ENCODE peak calls at places on chromosomes 4 and X, in nine cellular contexts. S, D, N, E, X, A, Z, W and M are unnamed samples.

GRCh38 chr4:185395255-185395955 is at the start of gene LRP2BP:
- DNase-seq in A (no peak), X (no peak), W (no peak), D (no peak), Z (peak; percentile 59), N (no peak), E (no peak), S (no peak), M (no peak)

GRCh38 chr4:125322363-125322730 is 7.6 kb downstream of the FAT4 start:
- DNase-seq in A (no peak), Z (no peak), W (no peak), E (no peak), D (no peak), S (no peak), N (no peak), X (no peak), M (no peak)

GRCh38 chr4:91936301-91936700 is 367.5 kb upstream of the GRID2 start:
- DNase-seq in D (no peak), W (no peak), X (no peak), A (no peak), E (no peak), N (no peak), S (no peak), Z (no peak), M (no peak)

GRCh38 chr4:53193111-53193510 is 172.8 kb downstream of the SCFD2 start:
- DNase-seq in D (no peak), W (no peak), S (no peak), X (no peak), Z (no peak), A (no peak), N (no peak), E (no peak), M (no peak)

GRCh38 chrX:104696667-104697066 is 130.7 kb downstream of the IL1RAPL2 start:
- DNase-seq in S (no peak), X (no peak), Z (no peak), A (no peak), E (no peak), N (no peak), W (no peak), D (no peak), M (no peak)

GRCh38 chr4:26288308-26288982 is 32.4 kb upstream of the RBPJ start:
- DNase-seq in W (no peak), S (no peak), D (no peak), A (no peak), E (peak; percentile 35), N (no peak), X (no peak), Z (no peak), M (no peak)

GRCh38 chr4:56958111-56958517 is 19.3 kb downstream of the NOA1 start:
- DNase-seq in Z (no peak), D (peak; percentile 97), N (peak; percentile 77), A (peak; percentile 15), W (peak; percentile 64), E (peak; percentile 75), S (peak; percentile 68), X (no peak), M (peak; percentile 65)

GRCh38 chr4:7295917-7296660 is 103.8 kb downstream of the SORCS2 start:
- DNase-seq in A (peak; percentile 49), S (peak; percentile 24), X (peak; percentile 18), N (peak; percentile 52), Z (no peak), W (no peak), D (no peak), E (peak; percentile 24), M (peak; percentile 66)

GRCh38 chrX:10649286-10649685 is 28.9 kb upstream of the MID1 start:
- DNase-seq in D (no peak), X (no peak), Z (no peak), S (no peak), W (no peak), E (no peak), N (no peak), A (no peak), M (no peak)

GRCh38 chr4:144985536-144985935 is 112.5 kb downstream of the ANAPC10 start:
- DNase-seq in Z (no peak), N (no peak), X (no peak), D (no peak), S (no peak), W (no peak), E (no peak), A (no peak), M (no peak)

GRCh38 chr4:8274066-8274652 is 4.6 kb downstream of the HTRA3 start:
- DNase-seq in D (no peak), S (no peak), Z (no peak), E (no peak), N (no peak), X (no peak), A (no peak), W (peak; percentile 8), M (no peak)

GRCh38 chr4:17166954-17167353 is 268.5 kb upstream of the LDB2 start:
- DNase-seq in N (no peak), E (no peak), W (no peak), Z (no peak), S (no peak), X (no peak), A (no peak), D (no peak), M (no peak)

GRCh38 chrX:136047001-136047642 is 61.9 kb downstream of the SLC9A6 start:
- DNase-seq in N (no peak), E (no peak), A (no peak), W (no peak), D (no peak), S (no peak), Z (no peak), X (no peak), M (no peak)

GRCh38 chrX:77160301-77160700 is 286.9 kb upstream of the FGF16 start:
- DNase-seq in E (no peak), W (no peak), N (no peak), D (no peak), Z (no peak), X (no peak), S (no peak), A (no peak), M (no peak)

GRCh38 chr4:124265701-124266100 is 446.8 kb downstream of the ANKRD50 start:
- DNase-seq in Z (no peak), D (no peak), S (no peak), X (no peak), W (no peak), A (no peak), E (no peak), N (no peak), M (no peak)

GRCh38 chrX:71440401-71440800 is 74.2 kb downstream of the TAF1 start:
- DNase-seq in E (no peak), W (no peak), S (no peak), D (no peak), A (no peak), N (no peak), X (no peak), Z (no peak), M (no peak)

GRCh38 chr4:100649478-100649877 is 131.7 kb upstream of the EMCN start:
- DNase-seq in D (no peak), Z (no peak), E (no peak), S (no peak), A (no peak), N (no peak), W (no peak), X (no peak), M (no peak)

GRCh38 chrX:435536-436122 is 48.9 kb upstream of the PPP2R3B start:
- DNase-seq in W (no peak), D (no peak), Z (no peak), S (no peak), E (no peak), X (no peak), N (no peak), A (no peak), M (no peak)

DNA sequence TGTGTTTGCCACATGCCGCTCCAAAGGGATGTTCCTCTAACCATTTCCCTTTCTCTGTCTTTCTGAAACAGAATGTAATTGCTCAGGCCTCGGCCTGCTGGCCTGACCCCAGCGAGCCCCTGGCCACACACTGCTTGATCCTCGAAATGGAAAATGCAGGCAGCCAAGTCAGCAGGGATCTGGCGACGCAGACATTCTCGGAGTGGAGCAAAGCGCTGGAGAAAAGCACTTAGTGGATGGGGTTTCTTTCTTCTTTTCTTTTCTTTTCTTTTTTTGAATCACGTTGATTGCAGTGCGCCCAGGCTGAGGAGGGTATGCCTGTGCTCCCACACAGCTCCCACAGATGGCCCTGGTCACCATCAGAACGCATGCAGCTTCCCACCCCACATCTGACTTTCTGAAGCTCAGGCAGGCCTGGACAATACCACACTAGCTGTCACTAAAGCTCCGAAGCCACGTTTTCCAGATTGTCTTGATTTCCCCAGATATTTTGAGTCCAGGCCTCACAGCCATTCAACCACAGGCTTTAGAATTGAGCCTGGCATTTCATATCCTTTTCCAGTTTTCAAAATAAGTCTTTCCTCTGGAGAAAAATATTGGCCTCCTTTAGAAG is 113.8 kb downstream of the ENPP6 start:
- DNase-seq in A (no peak), S (no peak), E (no peak), W (no peak), X (no peak), D (no peak), Z (no peak), N (no peak), M (no peak)
- H3K27ac ChIP-seq in A (no peak overlapping the region), S (no peak overlapping the region), E (no peak overlapping the region), W (peak overlapping the region; percentile 4), X (peak overlapping the region; percentile 71), D (no peak overlapping the region), Z (peak overlapping the region; percentile 76), N (peak overlapping the region; percentile 39), M (no peak overlapping the region)

GRCh38 chrX:63658920-63659319 is 126.1 kb downstream of the ARHGEF9 start:
- DNase-seq in E (no peak), N (no peak), A (no peak), S (no peak), D (no peak), X (no peak), W (no peak), Z (no peak), M (no peak)
- H3K27ac ChIP-seq in E (no peak overlapping the region), N (no peak overlapping the region), A (no peak overlapping the region), S (no peak overlapping the region), D (no peak overlapping the region), X (no peak overlapping the region), W (no peak overlapping the region), Z (no peak overlapping the region), M (no peak overlapping the region)

DNA sequence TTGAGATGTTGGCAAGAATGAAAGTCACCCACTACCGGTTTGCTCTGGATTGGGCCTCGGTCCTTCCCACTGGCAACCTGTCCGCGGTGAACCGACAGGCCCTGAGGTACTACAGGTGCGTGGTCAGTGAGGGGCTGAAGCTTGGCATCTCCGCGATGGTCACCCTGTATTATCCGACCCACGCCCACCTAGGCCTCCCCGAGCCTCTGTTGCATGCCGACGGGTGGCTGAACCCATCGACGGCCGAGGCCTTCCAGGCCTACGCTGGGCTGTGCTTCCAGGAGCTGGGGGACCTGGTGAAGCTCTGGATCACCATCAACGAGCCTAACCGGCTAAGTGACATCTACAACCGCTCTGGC is 12.3 kb downstream of the RPL9 start:
- DNase-seq in A (no peak), S (no peak), N (no peak), E (no peak), Z (no peak), W (no peak), D (no peak), X (no peak), M (no peak)
- H3K27ac ChIP-seq in A (no peak overlapping the region), S (peak overlapping the region; percentile 78), N (no peak overlapping the region), E (no peak overlapping the region), Z (no peak overlapping the region), W (no peak overlapping the region), D (no peak overlapping the region), X (no peak overlapping the region), M (no peak overlapping the region)

GRCh38 chr4:24380953-24381506 is 203.3 kb downstream of the DHX15 start:
- DNase-seq in X (no peak), E (no peak), D (no peak), Z (no peak), S (no peak), N (no peak), W (no peak), A (no peak), M (no peak)

GRCh38 chr4:24382381-24382780 is 202.0 kb downstream of the DHX15 start:
- DNase-seq in Z (peak; percentile 75), D (no peak), N (no peak), S (no peak), X (peak; percentile 21), E (peak; percentile 77), A (no peak), W (no peak), M (no peak)
- H3K27ac ChIP-seq in Z (no peak overlapping the region), D (no peak overlapping the region), N (no peak overlapping the region), S (no peak overlapping the region), X (no peak overlapping the region), E (peak overlapping the region; percentile 52), A (peak overlapping the region; percentile 8), W (no peak overlapping the region), M (no peak overlapping the region)